ENCODE peak calls at places on chromosomes 7 and 10, in five cellular contexts. M is AG10803, C is endothelial cell, S is AG04450, R is spleen. B is an unnamed sample.

GRCh38 chr10:50788951-50789904 is 49.5 kb downstream of the ASAH2B start:
- DNase-seq in M (peak; percentile 68), S (peak; percentile 1), C (no peak), R (no peak), B (peak; percentile 41)

GRCh38 chr7:74355091-74355490 is 65.9 kb downstream of the CLIP2 start:
- DNase-seq in R (no peak), S (peak; percentile 49), M (peak; percentile 64), C (no peak), B (peak; percentile 70)

GRCh38 chr10:52597189-52597863 is 175.3 kb downstream of the MBL2 start:
- DNase-seq in M (no peak), R (no peak), C (no peak), S (no peak), B (no peak)

GRCh38 chr10:54940418-54940817 is 139.4 kb upstream of the PCDH15 start:
- DNase-seq in M (no peak), S (no peak), C (no peak), R (no peak), B (no peak)

GRCh38 chr10:19935106-19935505 is 118.9 kb downstream of the PLXDC2 start:
- DNase-seq in S (no peak), R (no peak), M (no peak), C (no peak), B (no peak)

GRCh38 chr7:128347573-128348147 is 4.0 kb upstream of the RBM28 start:
- DNase-seq in C (peak; percentile 76), M (peak; percentile 40), R (no peak), S (no peak), B (peak; percentile 18)

GRCh38 chr10:110426294-110427153 is 71.2 kb upstream of the DUSP5 start:
- DNase-seq in R (no peak), C (no peak), M (peak; percentile 90), S (peak; percentile 69), B (peak; percentile 84)

GRCh38 chr7:149736478-149737360 is 36.7 kb downstream of the ZNF467 start:
- DNase-seq in R (peak; percentile 47), C (no peak), S (no peak), M (no peak), B (no peak)

GRCh38 chr7:43113622-43114450 is 1.4 kb downstream of the HECW1 start:
- DNase-seq in C (no peak), S (no peak), R (no peak), M (peak; percentile 25), B (no peak)

GRCh38 chr7:42745357-42746022 is 166.4 kb downstream of the C7orf25 start:
- DNase-seq in M (peak; percentile 18), C (peak; percentile 48), R (no peak), S (no peak), B (no peak)

GRCh38 chr10:21513035-21513434 is 12.4 kb downstream of the SKIDA1 start:
- DNase-seq in R (no peak), C (no peak), M (no peak), S (no peak), B (no peak)

GRCh38 chr7:36440880-36441279 is 51.2 kb downstream of the ANLN start:
- DNase-seq in S (no peak), R (no peak), C (no peak), M (peak; percentile 47), B (peak; percentile 33)

GRCh38 chr7:94182066-94182465 is 177.9 kb upstream of the BET1 start:
- DNase-seq in S (peak; percentile 77), M (peak; percentile 77), C (no peak), R (no peak), B (peak; percentile 82)

GRCh38 chr10:104333037-104333727 is 5.1 kb downstream of the ITPRIP start:
- DNase-seq in C (no peak), R (peak; percentile 77), S (no peak), M (no peak), B (no peak)

GRCh38 chr7:83072576-83073517 is 89.8 kb downstream of the PCLO start:
- DNase-seq in S (no peak), C (no peak), R (no peak), M (no peak), B (no peak)

DNA sequence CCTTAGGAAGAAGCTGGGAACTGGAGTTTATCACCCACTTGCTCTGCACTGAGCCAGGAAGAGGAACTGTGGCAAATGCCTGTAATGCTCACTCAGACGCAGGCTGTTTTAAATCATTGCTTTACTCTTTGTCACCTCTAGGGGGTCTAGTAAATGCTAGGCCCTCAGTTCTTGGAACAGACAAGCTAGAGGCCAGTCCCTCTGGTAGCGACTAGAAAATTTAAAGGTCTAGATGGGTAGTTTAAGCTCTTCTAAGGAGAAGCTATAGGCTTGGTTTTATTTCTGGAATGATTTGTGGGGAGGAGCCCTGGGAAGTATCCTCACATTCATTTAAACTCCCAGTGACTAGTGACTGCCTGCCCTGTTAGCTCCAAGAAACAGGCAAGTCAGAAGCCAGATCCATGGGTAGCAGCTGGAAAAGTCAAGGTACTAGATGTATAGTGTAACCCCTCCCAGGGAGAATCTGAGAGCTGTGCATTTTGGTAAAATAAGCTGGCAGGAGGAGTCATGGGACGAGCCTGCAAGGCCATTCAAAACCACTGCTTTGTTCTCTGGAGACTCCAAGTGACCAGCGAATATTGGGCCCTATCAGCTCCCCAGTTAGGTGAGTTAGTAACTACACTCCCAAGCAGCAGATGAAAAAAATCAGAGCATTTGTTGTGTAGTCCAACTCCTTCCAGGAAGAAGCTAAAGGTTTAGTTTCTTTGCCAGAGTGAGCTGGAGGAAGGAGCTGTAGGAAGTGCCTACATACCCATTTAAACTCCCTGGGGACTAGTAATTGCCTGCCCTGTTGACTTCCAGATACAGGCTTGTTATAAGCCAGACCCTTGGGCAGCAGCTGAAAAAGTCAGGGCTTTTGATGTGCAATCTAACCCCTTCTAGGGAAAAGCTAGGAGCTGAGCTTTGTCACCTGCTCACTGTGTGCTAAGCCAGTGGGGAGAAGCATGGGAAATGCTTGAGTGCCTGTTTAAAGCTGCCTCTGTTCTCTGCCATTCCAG is 68.9 kb downstream of the DYNC1I1 start:
- DNase-seq in R (no peak), S (no peak), C (no peak), M (no peak), B (no peak)
- TF ChIP-seq CTCF in R (no peak), S (peak; percentile 24), C (peak; percentile 66), M (peak; percentile 35), B (peak; percentile 42)

DNA sequence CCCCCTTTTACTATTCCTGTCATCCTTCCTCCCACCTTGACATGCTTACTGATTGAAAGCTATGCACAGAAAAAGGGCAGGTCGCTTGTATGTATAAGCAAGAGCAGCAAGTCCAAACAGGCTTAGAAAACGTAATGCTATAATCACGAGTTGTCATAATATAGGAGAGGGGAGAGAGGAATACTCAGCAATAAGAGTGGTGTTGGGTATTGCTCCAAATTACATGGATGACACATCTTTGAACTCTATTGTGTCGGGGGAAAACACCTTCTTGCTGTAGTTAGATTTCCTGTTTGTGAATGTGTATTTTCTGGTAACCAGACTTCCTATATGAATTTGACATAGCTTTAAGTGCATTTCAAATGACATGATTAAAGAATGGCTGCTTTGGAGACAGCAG is 7.5 kb downstream of the MET start:
- DNase-seq in S (no peak), M (no peak), C (no peak), R (no peak), B (no peak)
- TF ChIP-seq CTCF in S (no peak), M (no peak), C (no peak), R (no peak), B (no peak)

GRCh38 chr7:55432937-55433784 is 68.0 kb downstream of the LANCL2 start:
- DNase-seq in C (no peak), M (peak; percentile 47), S (no peak), R (no peak), B (peak; percentile 43)
- TF ChIP-seq CTCF in C (peak; percentile 35), M (peak; percentile 60), S (peak; percentile 58), R (no peak), B (peak; percentile 73)

DNA sequence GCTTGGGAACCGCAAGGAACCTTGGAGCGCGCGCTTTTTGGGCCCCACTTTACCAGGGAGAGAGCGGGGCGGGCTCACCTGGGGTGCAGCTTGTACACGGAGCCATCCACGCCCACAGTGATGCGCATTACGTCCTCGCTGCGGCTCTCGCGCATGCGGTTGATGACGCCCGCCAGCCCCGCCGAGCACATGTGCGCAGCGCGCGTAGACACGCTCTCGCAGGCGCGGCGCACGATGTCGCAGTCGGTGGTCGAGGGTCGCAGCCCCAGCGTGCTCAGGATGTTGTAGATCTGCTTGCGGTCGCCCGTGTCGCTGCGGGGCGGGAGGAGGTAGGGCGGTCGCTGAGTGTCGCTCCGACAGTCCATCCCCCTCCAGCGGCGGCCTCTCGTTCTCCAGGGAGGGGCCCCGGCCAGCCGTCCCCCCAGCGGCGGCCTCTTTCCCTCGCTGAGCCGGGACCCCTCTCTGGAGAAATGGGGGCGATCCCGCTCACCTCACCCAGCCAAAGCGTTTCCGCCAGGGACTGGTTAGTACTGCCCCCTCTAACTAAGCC is 4.4 kb upstream of the MYL7 start:
- DNase-seq in C (no peak), R (no peak), M (no peak), S (no peak), B (no peak)
- TF ChIP-seq CTCF in C (no peak), R (no peak), M (no peak), S (no peak), B (no peak)

GRCh38 chr10:125742465-125742864 is 23.0 kb downstream of the EDRF1 start:
- DNase-seq in M (peak; percentile 3), C (no peak), R (no peak), S (no peak), B (peak; percentile 3)
- TF ChIP-seq CTCF in M (peak; percentile 21), C (peak; percentile 11), R (no peak), S (peak; percentile 23), B (peak; percentile 44)